ENCODE peak calls at places on chromosomes 5 and 9, in seven cellular contexts. Z is WTC11, Y is neural progenitor cell, C is fibroblast of the aortic adventitia, P is endothelial cell, A is nephron progenitor cell, E is CD14-positive monocyte. X is an unnamed sample.

GRCh38 chr5:174157048-174157447 is 111.5 kb downstream of the NSG2 start:
- DNase-seq in E (no peak), Z (no peak), P (no peak), C (no peak), A (no peak), Y (no peak), X (no peak)

GRCh38 chr9:77087506-77087905 is 68.1 kb downstream of the FOXB2 start:
- DNase-seq in Y (no peak), Z (no peak), P (no peak), C (no peak), A (no peak), E (no peak), X (no peak)

GRCh38 chr5:35884125-35884788 is 27.6 kb downstream of the IL7R start:
- DNase-seq in E (no peak), A (no peak), P (no peak), Z (no peak), C (peak), Y (no peak), X (no peak)

GRCh38 chr5:1885777-1886633 is 3.3 kb upstream of the IRX4 start:
- DNase-seq in E (no peak), P (no peak), Z (no peak), C (no peak), A (no peak), Y (peak), X (no peak)

GRCh38 chr9:3446313-3446712 is 79.5 kb downstream of the RFX3 start:
- DNase-seq in Y (no peak), P (no peak), C (no peak), Z (no peak), E (no peak), A (no peak), X (no peak)

GRCh38 chr9:70589571-70590263 is 175.3 kb upstream of the KLF9 start:
- DNase-seq in Z (no peak), E (no peak), A (no peak), P (no peak), Y (no peak), C (peak), X (no peak)

GRCh38 chr9:111891910-111892499 is 4.6 kb upstream of the UGCG start:
- DNase-seq in Y (no peak), C (peak), Z (no peak), A (no peak), E (no peak), P (no peak), X (no peak)

GRCh38 chr9:128493424-128493823 is 11.1 kb upstream of the GLE1 start:
- DNase-seq in A (no peak), Y (no peak), E (no peak), P (no peak), Z (no peak), C (no peak), X (no peak)

GRCh38 chr5:33984671-33985124 is at the start of gene SLC45A2:
- DNase-seq in A (no peak), Y (no peak), Z (no peak), P (no peak), C (no peak), E (no peak), X (no peak)

GRCh38 chr9:136437839-136438547 is 1.7 kb downstream of the INPP5E start:
- DNase-seq in Y (no peak), C (peak), Z (no peak), A (no peak), E (no peak), P (no peak), X (no peak)

GRCh38 chr5:3382782-3383181 is 212.8 kb upstream of the IRX1 start:
- DNase-seq in P (no peak), A (no peak), Z (no peak), C (no peak), Y (no peak), E (no peak), X (no peak)

GRCh38 chr5:18195910-18196309 is 561.6 kb downstream of the TAF11L14 start:
- DNase-seq in C (no peak), Z (no peak), A (no peak), E (no peak), P (no peak), Y (no peak), X (no peak)

GRCh38 chr5:144433893-144434292 is 263.2 kb downstream of the KCTD16 start:
- DNase-seq in P (no peak), E (no peak), A (no peak), Y (peak), C (no peak), Z (no peak), X (no peak)

GRCh38 chr5:179262126-179262920 is 82.9 kb downstream of the ADAMTS2 start:
- DNase-seq in Y (no peak), C (no peak), P (no peak), Z (no peak), A (no peak), E (no peak), X (peak)

GRCh38 chr5:179260324-179261070 is 84.8 kb downstream of the ADAMTS2 start:
- DNase-seq in C (no peak), E (no peak), Z (peak), Y (no peak), A (no peak), P (no peak), X (no peak)

GRCh38 chr5:179259731-179260323 is 85.4 kb downstream of the ADAMTS2 start:
- DNase-seq in C (no peak), Y (no peak), A (no peak), P (no peak), Z (peak), E (no peak), X (peak)

GRCh38 chr5:179263391-179264052 is 81.7 kb downstream of the ADAMTS2 start:
- DNase-seq in Z (peak), E (no peak), Y (no peak), A (no peak), P (no peak), C (no peak), X (no peak)

GRCh38 chr5:179261301-179262125 is 83.7 kb downstream of the ADAMTS2 start:
- DNase-seq in P (peak), A (peak), Z (peak), Y (peak), C (no peak), E (no peak), X (peak)
- TF ChIP-seq CTCF in P (no peak), A (peak), Z (no peak), Y (peak), C (peak), E (no peak), X (peak)

GRCh38 chr5:151048526-151048925 is 28.1 kb downstream of the GPX3 start:
- DNase-seq in P (no peak), C (no peak), E (no peak), Y (peak), Z (peak), A (no peak), X (no peak)
- TF ChIP-seq CTCF in P (no peak), C (peak), E (no peak), Y (peak), Z (no peak), A (no peak), X (no peak)

DNA sequence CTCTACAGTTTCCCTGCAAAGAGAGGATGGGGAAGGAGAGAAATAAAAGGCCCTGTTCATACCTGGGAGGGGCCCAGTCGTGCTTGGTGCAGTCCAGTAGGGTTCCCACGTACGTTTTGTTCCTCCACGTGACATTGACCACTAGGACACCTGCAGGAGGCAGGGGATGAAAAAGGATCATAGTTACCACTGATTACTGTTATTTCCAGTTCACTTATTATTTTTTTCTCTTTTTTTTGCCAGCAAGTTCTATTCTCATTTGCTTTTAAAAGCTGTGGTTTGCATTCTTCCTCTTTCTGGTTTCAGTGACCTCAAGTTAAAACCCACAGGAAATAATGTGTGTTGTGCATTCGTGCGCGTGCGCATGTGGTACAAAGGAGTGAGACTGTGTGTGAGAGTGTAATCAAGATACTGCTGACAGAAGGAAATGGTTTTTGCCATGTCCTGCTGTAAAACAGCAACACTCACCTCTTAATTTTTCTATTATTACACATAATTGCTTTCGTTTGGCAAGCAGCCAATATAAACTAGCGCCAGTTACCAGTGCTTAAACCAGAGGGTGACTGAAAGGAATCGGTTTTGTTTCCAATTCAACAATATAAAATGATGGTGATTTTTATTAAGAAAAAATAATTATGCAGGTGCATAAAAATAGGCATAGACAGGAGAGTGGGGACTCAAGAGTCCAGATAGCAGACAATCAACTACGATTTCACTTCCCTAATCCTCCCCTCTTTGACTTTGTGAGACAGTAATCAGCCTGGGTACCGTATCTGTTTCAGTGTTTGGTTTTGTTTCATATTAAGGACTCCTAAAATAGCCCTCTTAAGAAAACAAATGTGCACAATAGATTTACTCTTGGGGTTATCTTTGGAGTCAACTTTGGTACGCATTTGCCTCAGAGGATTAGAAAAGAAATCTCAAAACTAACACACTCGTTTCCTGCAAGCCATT is 96.6 kb downstream of the ZNF608 start:
- DNase-seq in E (peak), C (peak), Z (no peak), Y (no peak), A (no peak), P (no peak), X (no peak)
- TF ChIP-seq CTCF in E (no peak), C (no peak), Z (no peak), Y (no peak), A (no peak), P (no peak), X (no peak)

DNA sequence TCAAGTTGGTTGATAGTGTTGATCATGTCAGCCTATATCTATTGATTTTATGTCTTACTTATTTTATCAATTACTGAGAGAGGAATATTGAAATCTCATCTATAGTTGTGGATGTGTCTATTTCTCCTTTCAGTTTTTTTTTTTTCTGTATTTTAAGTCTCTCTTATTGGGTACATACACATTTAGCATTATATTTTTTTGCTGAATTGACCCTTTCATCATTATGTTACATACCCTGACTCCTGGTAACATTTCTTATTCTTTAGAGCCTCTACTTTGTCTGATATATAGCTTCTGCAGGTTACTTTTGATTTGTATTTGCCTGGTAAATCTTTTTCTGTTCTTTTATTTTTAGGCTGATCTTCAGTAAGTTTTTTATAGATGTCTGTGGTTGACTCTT is 179.5 kb downstream of the GDNF start:
- DNase-seq in C (no peak), Z (no peak), A (no peak), P (no peak), Y (no peak), E (no peak), X (no peak)
- TF ChIP-seq CTCF in C (no peak), Z (no peak), A (no peak), P (no peak), Y (no peak), E (no peak), X (no peak)

GRCh38 chr9:25964239-25964638 is 286.0 kb upstream of the TUSC1 start:
- DNase-seq in E (no peak), Y (peak), Z (peak), C (peak), A (peak), P (peak), X (peak)
- TF ChIP-seq CTCF in E (no peak), Y (peak), Z (peak), C (peak), A (peak), P (peak), X (peak)

DNA sequence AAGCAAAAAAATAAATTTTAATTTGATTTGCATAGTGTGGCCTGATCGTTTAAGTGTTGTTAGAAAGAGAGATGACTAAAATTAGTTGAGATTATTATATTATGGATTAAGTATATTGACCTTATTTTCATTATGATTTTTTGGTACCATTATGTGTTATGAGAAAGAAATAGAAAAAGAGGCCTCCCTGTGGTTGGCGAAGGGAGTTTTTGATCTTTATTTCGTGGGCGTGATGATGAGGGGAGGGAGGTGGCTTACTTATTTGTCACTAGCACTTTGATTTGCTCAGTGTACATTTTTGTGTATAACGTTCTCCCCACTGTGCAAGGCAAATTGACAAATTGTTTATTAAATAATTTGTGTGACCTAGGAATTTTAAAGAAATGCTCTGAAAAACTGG is 2.8 kb downstream of the DAPK1 start:
- DNase-seq in A (no peak), Y (no peak), Z (no peak), E (no peak), C (no peak), P (no peak), X (no peak)
- TF ChIP-seq CTCF in A (no peak), Y (peak), Z (no peak), E (peak), C (peak), P (no peak), X (no peak)

DNA sequence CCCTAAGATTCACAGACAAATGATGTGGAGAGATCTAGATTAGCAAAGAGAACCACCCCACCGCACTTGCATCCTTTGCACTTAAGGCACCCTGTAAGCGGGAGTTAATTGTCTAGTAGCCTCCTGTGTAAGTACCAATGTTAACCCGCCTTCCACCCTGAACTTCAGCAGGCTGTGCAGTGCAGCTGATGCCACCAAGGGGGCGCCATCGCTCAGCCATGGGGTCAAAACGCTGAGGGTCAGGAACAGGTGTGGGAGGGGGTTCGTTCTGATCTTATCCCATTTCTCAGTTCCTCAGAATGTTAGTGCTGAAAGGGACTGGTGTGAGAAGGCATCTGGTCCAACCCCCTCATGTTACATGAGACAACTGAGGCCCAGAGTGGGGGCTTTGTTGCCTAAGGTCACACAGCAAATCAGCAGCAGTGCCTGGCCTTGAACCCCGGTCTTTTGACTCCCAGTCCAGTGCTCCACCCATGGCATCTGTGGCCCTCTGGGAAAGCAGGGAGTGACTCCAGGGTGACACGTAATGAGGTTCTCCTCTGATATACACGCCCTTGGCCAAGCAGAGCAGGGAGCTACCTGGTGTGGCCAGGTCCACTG is 57.3 kb downstream of the CYFIP2 start:
- DNase-seq in A (no peak), Y (no peak), Z (peak), C (no peak), E (no peak), P (peak), X (no peak)
- TF ChIP-seq CTCF in A (no peak), Y (peak), Z (peak), C (peak), E (peak), P (peak), X (peak)

GRCh38 chr9:75623462-75623861 is 267.0 kb upstream of the PCSK5 start:
- DNase-seq in E (no peak), A (no peak), Z (no peak), C (no peak), P (no peak), Y (no peak), X (no peak)
- TF ChIP-seq CTCF in E (no peak), A (no peak), Z (no peak), C (no peak), P (no peak), Y (no peak), X (no peak)

DNA sequence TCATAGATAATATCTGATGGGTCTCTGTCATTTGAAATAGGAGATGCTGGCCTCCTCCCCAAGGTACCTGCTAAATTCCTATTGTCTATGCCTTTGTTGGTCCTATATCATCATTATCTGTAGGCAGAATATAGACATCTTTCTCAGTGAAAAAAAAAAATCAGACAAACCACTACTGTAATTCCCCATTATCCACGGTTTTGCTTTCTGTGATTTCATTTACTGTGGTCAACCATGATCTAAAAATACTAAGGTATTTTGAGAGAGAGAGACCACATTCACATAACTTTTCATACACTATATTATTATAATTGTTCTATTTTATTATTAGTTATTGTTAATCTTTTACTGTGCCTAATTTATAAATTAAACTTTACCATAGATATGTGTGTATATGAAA is 122.5 kb downstream of the INVS start:
- DNase-seq in C (no peak), A (no peak), Z (no peak), Y (no peak), P (no peak), E (no peak), X (no peak)
- TF ChIP-seq CTCF in C (no peak), A (no peak), Z (no peak), Y (no peak), P (no peak), E (no peak), X (no peak)

GRCh38 chr9:5608298-5609254 is 20.3 kb upstream of the RIC1 start:
- DNase-seq in A (no peak), C (peak), Y (no peak), Z (no peak), P (no peak), E (no peak), X (no peak)

GRCh38 chr9:5614192-5614591 is 14.7 kb upstream of the RIC1 start:
- DNase-seq in A (no peak), Y (no peak), E (no peak), P (no peak), C (no peak), Z (no peak), X (no peak)

GRCh38 chr9:5612187-5612535 is 16.7 kb upstream of the RIC1 start:
- DNase-seq in Z (no peak), A (no peak), P (no peak), C (no peak), Y (no peak), E (no peak), X (no peak)

GRCh38 chr9:5611321-5612186 is 17.4 kb upstream of the RIC1 start:
- DNase-seq in P (no peak), Y (no peak), E (no peak), A (no peak), Z (no peak), C (no peak), X (no peak)

GRCh38 chr9:5610491-5610890 is 18.4 kb upstream of the RIC1 start:
- DNase-seq in A (no peak), Z (no peak), P (no peak), C (no peak), E (no peak), Y (no peak), X (no peak)
- TF ChIP-seq CTCF in A (no peak), Z (no peak), P (no peak), C (no peak), E (no peak), Y (peak), X (no peak)

X was measured in glutamatergic neuron.